ENCODE peak calls at places on chromosome 17, in nine cellular contexts. A is activated CD8-positive, alpha-beta T cell treated with anti-CD3 and anti-CD28 coated beads for 36 hours; N is GOT3; C is stimulated activated CD4-positive, alpha-beta T cell treated with anti-CD3 and anti-CD28 coated beads, Interleukin-12 subunit alpha, Interleukin-12 subunit beta, amount 100 ng/mL, for 4 hours; J is Daoy; L is tibial artery; I is fibroblast of the aortic adventitia; O is NCI-H2171; F is G401. M is an unnamed sample.

GRCh38 chr17:75508848-75509450 is 6.4 kb downstream of the CASKIN2 start:
- DNase-seq in F (no peak), J (no peak), O (no peak), L (no peak), A (no peak), C (no peak), I (no peak), N (no peak), M (no peak)

GRCh38 chr17:80443916-80444708 is 29.1 kb downstream of the ENDOV start:
- DNase-seq in I (no peak), N (no peak), F (peak; percentile 91), A (no peak), L (no peak), J (no peak), C (no peak), O (peak; percentile 88), M (no peak)

GRCh38 chr17:50036455-50037320 is 19.2 kb upstream of the ITGA3 start:
- DNase-seq in O (no peak), F (no peak), L (no peak), I (no peak), C (no peak), N (no peak), J (no peak), A (no peak), M (no peak)

GRCh38 chr17:66508896-66509843 is 206.8 kb downstream of the PRKCA start:
- DNase-seq in J (peak; percentile 91), A (peak; percentile 79), N (peak; percentile 34), C (peak; percentile 42), I (peak; percentile 96), O (no peak), F (no peak), L (no peak), M (no peak)

GRCh38 chr17:4854181-4854681 is 21.1 kb downstream of the MINK1 start:
- DNase-seq in F (peak; percentile 88), J (no peak), I (peak; percentile 24), O (peak; percentile 83), C (no peak), L (no peak), A (no peak), N (no peak), M (no peak)

GRCh38 chr17:41537990-41538389 is 9.9 kb upstream of the KRT19 start:
- DNase-seq in J (no peak), C (no peak), F (no peak), O (no peak), N (no peak), L (no peak), A (no peak), I (peak; percentile 39), M (no peak)

GRCh38 chr17:6061290-6061689 is 8.9 kb upstream of the WSCD1 start:
- DNase-seq in J (peak; percentile 90), O (no peak), F (no peak), A (no peak), N (no peak), I (peak; percentile 58), L (peak; percentile 38), C (no peak), M (no peak)

GRCh38 chr17:75153854-75154194 is 488 bp downstream of the JPT1 start:
- DNase-seq in N (no peak), C (no peak), A (peak; percentile 51), I (no peak), J (peak; percentile 27), L (no peak), O (no peak), F (no peak), M (peak; percentile 18)

GRCh38 chr17:39209317-39210092 is 9.4 kb downstream of the RPL19 start:
- DNase-seq in F (peak; percentile 63), A (peak; percentile 92), I (peak; percentile 50), J (peak; percentile 51), N (no peak), C (peak; percentile 71), L (peak; percentile 91), O (peak; percentile 48), M (no peak)

GRCh38 chr17:74833501-74834361 is 26.0 kb downstream of the GRIN2C start:
- DNase-seq in C (no peak), L (peak; percentile 49), A (no peak), F (peak; percentile 92), O (no peak), N (no peak), J (no peak), I (no peak), M (no peak)

GRCh38 chr17:14790518-14790917 is 474.6 kb downstream of the PMP22 start:
- DNase-seq in F (no peak), N (peak; percentile 5), I (peak; percentile 17), O (no peak), A (peak; percentile 6), J (peak; percentile 35), L (no peak), C (no peak), M (no peak)

GRCh38 chr17:65287040-65287439 is 149.9 kb downstream of the RGS9 start:
- DNase-seq in L (no peak), F (no peak), J (no peak), N (no peak), O (no peak), I (peak; percentile 62), C (no peak), A (no peak), M (no peak)

GRCh38 chr17:44642861-44643260 is 13.4 kb upstream of the MEIOC start:
- DNase-seq in A (no peak), O (no peak), C (no peak), N (no peak), I (peak; percentile 34), J (no peak), F (no peak), L (no peak), M (no peak)

GRCh38 chr17:67221062-67221998 is 23.7 kb downstream of the HELZ start:
- DNase-seq in J (peak; percentile 39), I (peak; percentile 50), O (no peak), L (peak; percentile 26), C (no peak), N (no peak), A (peak; percentile 49), F (peak; percentile 21), M (peak; percentile 41)

GRCh38 chr17:28985950-28986713 is 19.7 kb downstream of the SEZ6 start:
- DNase-seq in A (no peak), C (no peak), J (no peak), F (no peak), L (no peak), O (peak; percentile 63), I (no peak), N (no peak), M (no peak)

GRCh38 chr17:56754523-56755208 is 79.1 kb downstream of the C17orf67 start:
- DNase-seq in O (no peak), F (no peak), C (no peak), J (no peak), L (no peak), A (peak; percentile 26), I (no peak), N (no peak), M (peak; percentile 11)

GRCh38 chr17:74601944-74602572 is 10.0 kb upstream of the CD300LD start:
- DNase-seq in C (no peak), A (peak; percentile 55), O (no peak), I (peak; percentile 39), L (no peak), J (peak; percentile 59), N (no peak), F (peak; percentile 71), M (peak; percentile 58)

GRCh38 chr17:61338000-61338864 is 61.4 kb upstream of the TBX2 start:
- DNase-seq in J (peak; percentile 82), F (no peak), N (peak; percentile 8), I (peak; percentile 82), L (no peak), A (no peak), O (no peak), C (no peak), M (no peak)

GRCh38 chr17:80921741-80922579 is 69.7 kb upstream of the CHMP6 start:
- DNase-seq in I (no peak), J (no peak), N (no peak), C (no peak), O (no peak), F (no peak), A (no peak), L (no peak), M (no peak)

GRCh38 chr17:47225436-47225858 is 16.3 kb downstream of the MYL4 start:
- DNase-seq in A (no peak), J (peak; percentile 91), O (no peak), C (no peak), F (peak; percentile 7), I (peak; percentile 96), N (no peak), L (peak; percentile 95), M (no peak)

GRCh38 chr17:39920218-39921210 is 2.1 kb upstream of the GSDMB start:
- DNase-seq in I (no peak), A (peak; percentile 90), O (no peak), C (peak; percentile 57), N (no peak), F (no peak), J (no peak), L (no peak), M (no peak)

GRCh38 chr17:69535022-69535570 is 120.6 kb downstream of the MAP2K6 start:
- DNase-seq in F (no peak), C (no peak), J (no peak), A (no peak), L (no peak), N (no peak), I (no peak), O (no peak), M (no peak)

GRCh38 chr17:42121066-42121769 is at the start of gene KAT2A:
- DNase-seq in O (peak; percentile 75), N (peak; percentile 40), J (peak; percentile 87), F (peak; percentile 85), C (peak; percentile 77), L (peak; percentile 78), I (peak; percentile 75), A (peak; percentile 84), M (peak; percentile 77)

GRCh38 chr17:31654936-31655335 is 204.1 kb downstream of the COPRS start:
- DNase-seq in O (no peak), F (no peak), N (no peak), A (peak; percentile 51), I (no peak), C (no peak), L (no peak), J (peak; percentile 78), M (no peak)

GRCh38 chr17:13750783-13751484 is 149.2 kb upstream of the HS3ST3A1 start:
- DNase-seq in O (no peak), F (no peak), I (no peak), C (no peak), L (no peak), N (no peak), J (peak; percentile 51), A (no peak), M (no peak)

GRCh38 chr17:49209061-49209571 is 1.3 kb downstream of the GNGT2 start:
- DNase-seq in J (no peak), C (no peak), N (no peak), I (no peak), O (no peak), L (no peak), A (peak; percentile 58), F (no peak), M (no peak)

GRCh38 chr17:7748098-7748775 is 30.7 kb downstream of the DNAH2 start:
- DNase-seq in J (no peak), C (no peak), F (no peak), L (no peak), A (no peak), O (no peak), N (no peak), I (peak; percentile 92), M (no peak)

GRCh38 chr17:39461911-39462641 is 790 bp downstream of the CDK12 start:
- DNase-seq in A (peak; percentile 48), J (no peak), L (peak; percentile 31), C (no peak), I (peak; percentile 15), O (no peak), F (peak; percentile 46), N (no peak), M (no peak)

GRCh38 chr17:34797724-34798123 is 163.5 kb downstream of the CCT6B start:
- DNase-seq in J (peak; percentile 14), I (peak; percentile 23), O (no peak), F (no peak), A (peak; percentile 50), L (no peak), C (peak; percentile 10), N (no peak), M (peak; percentile 75)

GRCh38 chr17:181213-182163 is at the start of gene DOC2B:
- DNase-seq in I (peak; percentile 2), O (no peak), L (no peak), A (peak; percentile 9), N (no peak), F (peak; percentile 73), C (peak; percentile 12), J (peak; percentile 72), M (peak; percentile 41)

GRCh38 chr17:57114085-57114673 is 29.1 kb downstream of the AKAP1 start:
- DNase-seq in N (no peak), A (peak; percentile 76), L (peak; percentile 39), J (peak; percentile 37), O (no peak), C (peak; percentile 65), I (peak; percentile 19), F (peak; percentile 25), M (peak; percentile 74)